ENCODE peak calls at places on chromosomes 2 and 18, in four cellular contexts. F is WTC11, X is K562, N is HepG2. T is an unnamed sample.

GRCh38 chr2:10646153-10646552 is 43.6 kb downstream of the NOL10 start:
- DNase-seq in X (no peak), N (peak; percentile 25), F (no peak), T (no peak)

GRCh38 chr2:152223997-152224396 is 48.4 kb upstream of the STAM2 start:
- DNase-seq in N (no peak), F (no peak), X (no peak), T (no peak)

GRCh38 chr2:190569994-190570755 is 35.7 kb upstream of the NEMP2 start:
- DNase-seq in X (no peak), N (no peak), F (no peak), T (no peak)

GRCh38 chr18:55093808-55094207 is 134.5 kb upstream of the CCDC68 start:
- DNase-seq in N (no peak), F (no peak), X (no peak), T (no peak)

GRCh38 chr2:191347881-191348280 is 102.7 kb downstream of the MYO1B start:
- DNase-seq in X (no peak), F (no peak), N (no peak), T (no peak)

GRCh38 chr18:56992777-56993176 is 154.1 kb upstream of the BOD1L2 start:
- DNase-seq in F (no peak), X (no peak), N (no peak), T (no peak)

GRCh38 chr2:84636080-84636971 is 120.0 kb downstream of the DNAH6 start:
- DNase-seq in X (no peak), F (no peak), N (no peak), T (no peak)

GRCh38 chr2:240988146-240988545 is 10.3 kb upstream of the SNED1 start:
- DNase-seq in X (no peak), F (peak; percentile 7), N (no peak), T (no peak)

GRCh38 chr2:166671831-166672230 is 177.8 kb upstream of the SCN7A start:
- DNase-seq in N (no peak), X (no peak), F (no peak), T (no peak)

GRCh38 chr2:235516257-235516656 is 22.4 kb downstream of the AGAP1 start:
- DNase-seq in N (no peak), F (no peak), X (no peak), T (no peak)

GRCh38 chr2:149125031-149125725 is 86.7 kb downstream of the LYPD6B start:
- DNase-seq in N (peak; percentile 64), X (no peak), F (no peak), T (no peak)

GRCh38 chr18:76615065-76615733 is 120.2 kb upstream of the ZNF516 start:
- DNase-seq in F (no peak), N (no peak), X (no peak), T (no peak)
- TF ChIP-seq CREM in F (no peak), N (no peak), X (no peak), T (no peak)

GRCh38 chr18:10783941-10784340 is 258.1 kb downstream of the NAPG start:
- DNase-seq in F (no peak), X (no peak), N (no peak), T (no peak)

GRCh38 chr18:10784596-10785202 is 258.9 kb downstream of the NAPG start:
- DNase-seq in X (no peak), F (no peak), N (no peak), T (no peak)

GRCh38 chr18:10785798-10786197 is 260.0 kb downstream of the NAPG start:
- DNase-seq in N (no peak), F (no peak), X (no peak), T (no peak)

GRCh38 chr18:10791141-10791808 is 265.4 kb downstream of the NAPG start:
- DNase-seq in N (no peak), X (no peak), F (no peak), T (no peak)

GRCh38 chr18:10787293-10787901 is 261.6 kb downstream of the NAPG start:
- DNase-seq in N (peak; percentile 73), F (peak; percentile 86), X (peak; percentile 64), T (peak; percentile 77)
- TF ChIP-seq CREM in N (no peak), F (no peak), X (no peak), T (peak; percentile 57)

GRCh38 chr2:110166246-110166645 is 38.6 kb downstream of the NPHP1 start:
- DNase-seq in F (no peak), N (no peak), X (no peak), T (no peak)
- TF ChIP-seq CREM in F (no peak), N (no peak), X (no peak), T (no peak)

GRCh38 chr2:168643979-168644378 is 158.5 kb upstream of the NOSTRIN start:
- DNase-seq in N (no peak), F (no peak), X (no peak), T (no peak)
- TF ChIP-seq CREM in N (no peak), F (no peak), X (no peak), T (no peak)

GRCh38 chr2:7011376-7012083 is 94.3 kb downstream of the RNF144A start:
- DNase-seq in N (no peak), X (no peak), F (no peak), T (no peak)

GRCh38 chr2:7012141-7012809 is 95.1 kb downstream of the RNF144A start:
- DNase-seq in F (no peak), X (no peak), N (no peak), T (no peak)

GRCh38 chr2:7014201-7014640 is 97.0 kb downstream of the RNF144A start:
- DNase-seq in X (peak; percentile 28), N (peak; percentile 21), F (peak; percentile 32), T (no peak)

GRCh38 chr2:7015007-7015950 is 98.1 kb downstream of the RNF144A start:
- DNase-seq in F (no peak), N (no peak), X (no peak), T (no peak)

GRCh38 chr2:7013761-7014160 is 96.5 kb downstream of the RNF144A start:
- DNase-seq in X (no peak), F (no peak), N (no peak), T (no peak)
- TF ChIP-seq CREM in X (no peak), F (no peak), N (no peak), T (no peak)

DNA sequence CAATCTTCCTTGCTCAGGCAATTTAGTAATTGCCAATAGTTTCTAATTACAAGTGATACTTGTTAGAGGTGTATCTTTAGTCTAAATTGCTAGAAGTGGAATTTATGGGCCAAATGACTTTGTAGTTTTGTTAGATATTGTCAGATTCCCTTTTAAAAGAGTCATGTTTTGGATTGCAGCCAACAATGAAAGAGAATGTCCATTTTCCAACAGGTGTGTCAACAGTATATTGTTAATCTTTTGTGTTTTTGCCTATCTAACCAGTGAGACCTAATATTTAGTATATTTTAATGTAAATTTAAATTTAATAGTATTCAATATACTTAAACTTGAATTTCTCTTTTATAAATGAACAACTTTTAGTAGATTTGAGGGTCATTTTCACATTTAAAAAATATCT is 259.4 kb upstream of the ETAA1 start:
- DNase-seq in X (no peak), F (no peak), N (no peak), T (no peak)
- TF ChIP-seq CREM in X (no peak), F (no peak), N (no peak), T (no peak)

DNA sequence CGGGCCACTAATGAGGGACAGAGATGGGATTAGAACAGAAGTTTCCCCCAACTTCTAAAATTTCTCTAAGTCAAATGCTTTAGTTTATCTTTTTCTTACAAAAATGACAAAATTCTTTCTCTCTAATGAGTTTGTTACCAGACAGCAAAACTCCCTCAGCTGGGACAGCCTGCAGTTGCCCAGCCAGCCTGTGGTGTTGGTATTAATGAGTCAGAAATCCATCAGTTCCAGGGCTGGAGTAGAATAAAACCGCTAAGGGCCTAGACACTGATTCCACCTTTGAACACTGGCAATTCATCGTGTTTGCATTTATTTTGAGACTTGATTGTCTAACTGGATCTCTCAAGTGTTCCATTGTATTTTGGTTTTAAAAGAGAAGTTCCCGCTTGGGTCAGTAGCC is 38.3 kb upstream of the SMAD2 start:
- DNase-seq in X (no peak), N (no peak), F (no peak), T (no peak)
- TF ChIP-seq CREM in X (no peak), N (no peak), F (no peak), T (no peak)